ENCODE peak calls at places on chromosomes 2 and 18, in five cellular contexts. B is OCI-LY7, E is uterus, R is H7, I is bronchial epithelial cell. Y is an unnamed sample. For H3K36me3, the result is how much of the 10 kb centered on the place peaks cover.

GRCh38 chr2:178833382-178833781 is 26.2 kb upstream of the TTN start:
- DNase-seq in B (no peak), E (no peak), R (no peak), I (no peak), Y (no peak)

GRCh38 chr2:235859651-235860050 is 308.5 kb downstream of the GBX2 start:
- DNase-seq in B (no peak), E (no peak), R (no peak), I (no peak), Y (no peak)

GRCh38 chr2:11669454-11670291 is at the start of gene NTSR2:
- DNase-seq in B (no peak), E (peak), R (peak), I (peak), Y (no peak)

GRCh38 chr2:200350796-200351195 is 44.3 kb downstream of the SPATS2L start:
- DNase-seq in B (no peak), E (no peak), R (no peak), I (peak), Y (no peak)

GRCh38 chr2:177783835-177784448 is 288.6 kb downstream of the PDE11A start:
- DNase-seq in B (no peak), E (no peak), R (no peak), I (peak), Y (peak)

GRCh38 chr18:54239091-54239490 is 14.6 kb upstream of the MBD2 start:
- DNase-seq in B (no peak), E (no peak), R (no peak), I (no peak), Y (no peak)

GRCh38 chr2:117835990-117836760 is 21.7 kb downstream of the DDX18 start:
- DNase-seq in B (peak), E (peak), R (peak), I (peak), Y (no peak)

GRCh38 chr2:197862556-197862955 is 58.2 kb downstream of the PLCL1 start:
- DNase-seq in B (no peak), E (no peak), R (no peak), I (no peak), Y (no peak)

GRCh38 chr18:49778826-49779465 is 34.4 kb downstream of the ACAA2 start:
- DNase-seq in B (peak), E (no peak), R (no peak), I (peak), Y (no peak)

GRCh38 chr18:58580623-58581022 is 48.3 kb downstream of the ALPK2 start:
- DNase-seq in B (no peak), E (no peak), R (no peak), I (no peak), Y (no peak)

GRCh38 chr18:9898792-9899549 is 13.2 kb downstream of the TXNDC2 start:
- DNase-seq in B (no peak), E (no peak), R (no peak), I (peak), Y (no peak)

GRCh38 chr2:5230443-5230842 is 461.7 kb upstream of the SOX11 start:
- DNase-seq in B (no peak), E (no peak), R (no peak), I (no peak), Y (no peak)

GRCh38 chr2:182650704-182651103 is 65.4 kb upstream of the DNAJC10 start:
- DNase-seq in B (peak), E (no peak), R (no peak), I (peak), Y (peak)

GRCh38 chr18:332721-333513 is 65.1 kb upstream of the THOC1 start:
- DNase-seq in B (no peak), E (no peak), R (no peak), I (no peak), Y (no peak)

GRCh38 chr2:55364189-55365055 is 55.2 kb downstream of the CCDC88A start:
- DNase-seq in B (no peak), E (peak), R (no peak), I (peak), Y (peak)

GRCh38 chr2:161946489-161947107 is 127.4 kb downstream of the DPP4 start:
- DNase-seq in B (peak), E (no peak), R (no peak), I (peak), Y (no peak)

GRCh38 chr2:224165901-224166319 is 126.8 kb upstream of the SERPINE2 start:
- DNase-seq in B (no peak), E (no peak), R (no peak), I (no peak), Y (no peak)

GRCh38 chr2:160994141-160995002 is 165.9 kb upstream of the TANK start:
- DNase-seq in B (peak), E (peak), R (peak), I (peak), Y (peak)

GRCh38 chr2:150459281-150459680 is 28.2 kb downstream of the RND3 start:
- DNase-seq in B (no peak), E (no peak), R (no peak), I (no peak), Y (no peak)

GRCh38 chr18:33579147-33579867 is 1.3 kb downstream of the ASXL3 start:
- DNase-seq in B (peak), E (no peak), R (no peak), I (peak), Y (no peak)

GRCh38 chr18:7174359-7175107 is 56.4 kb upstream of the LRRC30 start:
- DNase-seq in B (no peak), E (no peak), R (peak), I (no peak), Y (no peak)

GRCh38 chr2:60152226-60152833 is 401.1 kb downstream of the BCL11A start:
- DNase-seq in B (peak), E (no peak), R (peak), I (peak), Y (no peak)

GRCh38 chr18:32545631-32546030 is 74.9 kb upstream of the GAREM1 start:
- DNase-seq in B (no peak), E (no peak), R (no peak), I (no peak), Y (no peak)

GRCh38 chr2:16218651-16219050 is 278.3 kb downstream of the MYCN start:
- DNase-seq in B (peak), E (no peak), R (peak), I (peak), Y (no peak)

GRCh38 chr2:112109278-112109677 is 28.9 kb upstream of the FBLN7 start:
- DNase-seq in B (no peak), E (no peak), R (no peak), I (no peak), Y (no peak)

GRCh38 chr2:112110966-112111365 is 27.2 kb upstream of the FBLN7 start:
- DNase-seq in B (no peak), E (no peak), R (no peak), I (no peak), Y (no peak)

GRCh38 chr2:112108238-112108832 is 29.9 kb upstream of the FBLN7 start:
- DNase-seq in B (no peak), E (no peak), R (no peak), I (no peak), Y (no peak)
- H3K36me3 ChIP-seq in B (half or more), E (under half), R (under half), I (under half), Y (under half)

DNA sequence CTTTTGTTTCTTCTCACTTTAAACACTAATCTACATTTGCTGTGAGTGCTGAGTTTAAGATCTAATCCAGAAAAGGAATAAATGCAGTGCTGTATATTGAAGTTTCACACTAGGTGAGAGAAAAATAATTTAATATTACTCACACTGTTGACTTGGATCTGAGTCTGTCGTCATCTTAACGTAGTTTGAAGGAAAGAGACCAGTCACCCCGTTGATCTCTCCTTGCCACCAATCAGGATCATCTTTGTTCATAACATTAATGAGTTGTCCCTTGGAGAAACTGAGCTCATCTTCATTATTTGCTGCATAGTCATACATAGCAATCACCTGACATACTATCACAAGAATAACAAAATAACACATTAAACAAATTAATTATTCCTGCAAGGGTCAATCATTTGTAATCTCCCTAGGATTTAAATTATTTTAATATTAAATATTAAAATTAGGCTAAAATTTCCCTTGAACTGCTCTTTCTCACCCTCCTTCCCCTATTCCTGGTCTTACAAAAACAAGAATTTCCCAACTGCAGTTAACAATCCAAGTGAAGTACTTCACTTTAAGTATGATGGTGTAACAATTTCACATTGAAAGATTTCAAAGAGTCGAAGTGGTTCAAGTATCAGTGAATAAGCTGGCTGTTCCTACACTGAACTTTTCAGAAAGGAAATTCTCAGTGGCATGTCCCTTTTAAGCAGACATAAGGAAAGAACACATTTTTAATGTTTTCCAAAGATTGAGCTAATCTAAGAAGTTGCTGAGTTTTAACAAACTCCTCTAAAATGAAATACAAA is 71.3 kb downstream of the FAM228A start:
- DNase-seq in B (no peak), E (no peak), R (no peak), I (peak), Y (no peak)
- H3K36me3 ChIP-seq in B (half or more), E (under half), R (under half), I (under half), Y (under half)

GRCh38 chr2:233301811-233302210 is 5.8 kb upstream of the SAG start:
- DNase-seq in B (no peak), E (no peak), R (no peak), I (no peak), Y (no peak)

GRCh38 chr2:233312874-233313273 is 5.3 kb downstream of the SAG start:
- DNase-seq in B (no peak), E (no peak), R (no peak), I (no peak), Y (no peak)

GRCh38 chr2:233311241-233311926 is 3.8 kb downstream of the SAG start:
- DNase-seq in B (no peak), E (no peak), R (no peak), I (no peak), Y (no peak)

GRCh38 chr2:233303252-233303651 is 4.4 kb upstream of the SAG start:
- DNase-seq in B (peak), E (no peak), R (peak), I (no peak), Y (no peak)

GRCh38 chr2:233307565-233307964 is at the start of gene SAG:
- DNase-seq in B (no peak), E (no peak), R (no peak), I (no peak), Y (no peak)
- H3K36me3 ChIP-seq in B (under half), E (under half), R (under half), I (under half), Y (under half)

DNA sequence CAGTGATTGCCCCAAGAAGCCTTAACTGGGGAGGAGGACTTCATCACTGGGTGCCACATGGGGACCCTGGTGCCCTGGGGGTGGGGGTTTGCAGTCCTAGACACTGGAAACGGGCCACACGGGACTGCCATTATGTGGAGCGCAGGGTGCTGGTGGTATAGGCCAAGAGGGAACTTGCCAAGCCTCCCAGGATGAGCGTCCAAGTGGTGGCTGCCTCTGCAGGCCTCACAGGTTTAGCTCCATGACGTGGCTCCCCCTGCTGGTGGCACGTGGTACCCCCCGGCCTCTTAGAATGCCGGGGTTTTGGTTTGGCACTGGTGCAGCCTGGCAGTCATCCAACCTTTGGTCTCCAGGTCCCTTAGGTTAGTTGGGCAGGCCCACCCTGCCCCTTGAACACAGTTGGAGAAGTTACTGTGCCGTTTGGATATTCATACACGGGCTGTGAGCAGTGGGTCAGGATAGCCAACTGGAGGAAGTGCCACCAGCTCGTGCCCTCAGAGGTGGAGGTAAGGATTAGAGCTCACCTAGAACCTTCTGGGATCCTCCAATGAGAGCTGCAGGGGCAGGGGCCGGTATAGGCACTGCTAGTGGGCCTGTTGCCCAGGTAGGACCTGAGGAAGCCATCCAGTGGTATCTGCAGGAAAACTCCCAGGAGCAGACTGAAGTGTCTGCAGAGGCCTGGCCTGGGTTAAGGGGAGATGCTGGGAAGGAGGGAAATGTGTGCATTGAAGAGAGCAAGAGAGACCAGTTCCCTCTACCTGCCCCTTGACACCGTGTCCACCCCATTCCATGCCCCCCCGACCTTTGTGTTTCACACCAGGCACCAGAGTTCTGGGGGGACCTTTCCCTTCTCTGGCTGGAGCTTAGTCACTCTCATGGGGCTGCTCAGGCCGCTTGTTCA is 5.7 kb downstream of the PTMA start:
- DNase-seq in B (peak), E (peak), R (peak), I (peak), Y (no peak)
- H3K36me3 ChIP-seq in B (half or more), E (under half), R (under half), I (under half), Y (under half)

DNA sequence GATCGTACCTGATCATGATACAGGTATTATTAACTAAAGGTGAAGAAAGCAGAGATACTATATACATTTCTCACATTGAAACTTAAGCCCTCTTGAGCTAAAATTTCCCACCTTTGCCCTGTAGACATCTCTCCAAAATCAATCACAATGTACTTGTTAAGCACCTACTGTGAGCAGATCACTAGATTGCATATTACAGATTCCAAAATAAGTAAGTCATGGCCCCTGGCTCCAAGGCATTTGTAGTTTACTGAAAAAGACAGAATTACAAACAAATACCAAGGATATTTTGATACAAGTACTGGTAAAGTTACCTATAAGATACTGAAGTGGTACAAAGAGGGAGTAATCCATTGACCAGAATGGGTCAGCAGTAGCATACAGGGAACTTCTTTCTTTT is 455.3 kb downstream of the STK39 start:
- DNase-seq in B (no peak), E (no peak), R (no peak), I (no peak), Y (no peak)
- H3K36me3 ChIP-seq in B (under half), E (under half), R (under half), I (under half), Y (under half)

DNA sequence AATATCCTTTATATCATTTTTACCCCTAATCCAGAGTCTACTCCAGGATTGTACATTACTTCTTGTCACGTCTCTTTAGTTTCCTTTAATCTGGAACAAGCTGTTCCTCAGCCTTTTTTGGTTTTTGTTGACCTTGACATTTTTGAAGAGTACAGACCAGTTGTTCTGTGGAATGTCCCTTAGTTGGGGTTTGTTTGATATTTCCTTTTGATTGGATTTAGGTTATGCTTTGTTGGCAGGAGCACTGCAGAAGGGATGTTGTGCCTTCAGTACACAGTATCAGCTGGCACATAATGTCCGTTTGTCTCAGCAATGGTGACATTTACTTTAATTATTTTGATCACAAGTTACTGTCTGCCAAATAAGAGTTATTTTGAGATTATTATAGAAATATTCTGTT is 160.6 kb downstream of the MEIS1 start:
- DNase-seq in B (no peak), E (no peak), R (no peak), I (no peak), Y (no peak)
- H3K36me3 ChIP-seq in B (under half), E (under half), R (under half), I (under half), Y (under half)

GRCh38 chr2:97770450-97770849 is 57.1 kb downstream of the ZAP70 start:
- DNase-seq in B (no peak), E (no peak), R (peak), I (no peak), Y (no peak)

GRCh38 chr2:97779141-97779540 is 65.8 kb downstream of the ZAP70 start:
- DNase-seq in B (no peak), E (no peak), R (no peak), I (no peak), Y (no peak)

GRCh38 chr2:97775074-97775473 is 61.7 kb downstream of the ZAP70 start:
- DNase-seq in B (no peak), E (no peak), R (no peak), I (no peak), Y (no peak)

GRCh38 chr2:97769308-97769707 is 55.9 kb downstream of the ZAP70 start:
- DNase-seq in B (no peak), E (no peak), R (no peak), I (no peak), Y (no peak)

DNA sequence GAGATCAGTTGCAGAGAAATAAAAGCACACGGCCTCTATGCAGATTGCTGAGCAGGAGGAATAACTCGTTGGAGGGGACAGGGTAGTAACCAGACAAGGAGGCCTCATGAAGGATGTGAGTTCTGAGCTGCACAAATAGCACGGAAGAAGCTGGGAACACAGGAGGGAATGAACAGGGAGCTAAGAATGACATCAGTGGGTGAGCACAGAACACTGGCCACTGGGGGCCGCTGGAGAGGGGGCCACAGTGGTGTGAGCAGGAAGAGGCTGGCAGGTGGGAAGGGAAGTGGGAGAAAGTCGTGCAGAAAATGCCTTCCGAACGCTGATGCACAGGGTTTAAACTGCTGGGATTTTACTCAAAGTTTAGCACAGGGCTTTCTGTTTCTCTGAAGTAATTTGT is 61.0 kb downstream of the ZAP70 start:
- DNase-seq in B (peak), E (no peak), R (peak), I (no peak), Y (no peak)
- H3K36me3 ChIP-seq in B (under half), E (under half), R (under half), I (under half), Y (under half)

DNA sequence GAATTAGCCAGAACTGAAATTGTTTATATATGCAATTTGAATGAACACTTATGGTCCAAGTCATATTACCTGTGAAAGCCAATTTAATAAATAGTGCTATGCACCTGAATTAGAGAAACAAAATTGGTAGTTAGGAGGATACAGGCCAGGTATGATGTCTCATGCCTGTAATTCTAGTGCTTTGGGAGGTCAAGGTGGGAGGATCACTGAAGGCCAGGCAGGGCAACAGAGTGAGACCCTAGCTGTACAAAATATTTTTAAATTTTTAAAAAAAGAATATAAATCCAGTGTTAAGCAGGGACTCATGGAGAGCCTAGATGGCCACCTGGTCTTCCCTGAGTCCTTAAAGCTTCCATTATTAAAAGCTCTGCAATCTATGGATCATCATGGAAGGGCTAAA is 7.3 kb upstream of the PSTPIP2 start:
- DNase-seq in B (no peak), E (no peak), R (no peak), I (no peak), Y (no peak)
- H3K36me3 ChIP-seq in B (half or more), E (under half), R (under half), I (under half), Y (under half)